ENCODE peak calls at places on chromosomes 2 and 18, in eight cellular contexts. One of them, this sample, is unnamed.

GRCh38 chr2:46296216-46296839 is 879 bp upstream of the EPAS1 start:
- DNase-seq in GM06990: peak
- DNase-seq in posterior cingulate gyrus: no peak
- DNase-seq in RCC 7860: no peak
- DNase-seq in stimulated activated CD8-positive, alpha-beta memory T cell treated with anti-CD3 and anti-CD28 coated beads, Interleukin-4, amount 100 ng/mL, for 24 hours: no peak
- DNase-seq in AG10803: peak
- DNase-seq in skeletal muscle cell: no peak
- DNase-seq in mesenteric fat pad: no peak
- DNase-seq in this sample: no peak

GRCh38 chr2:103174711-103175110 is 412.9 kb downstream of the TMEM182 start:
- DNase-seq in GM06990: no peak
- DNase-seq in posterior cingulate gyrus: no peak
- DNase-seq in RCC 7860: peak
- DNase-seq in stimulated activated CD8-positive, alpha-beta memory T cell treated with anti-CD3 and anti-CD28 coated beads, Interleukin-4, amount 100 ng/mL, for 24 hours: no peak
- DNase-seq in AG10803: no peak
- DNase-seq in skeletal muscle cell: no peak
- DNase-seq in mesenteric fat pad: no peak
- DNase-seq in this sample: no peak

GRCh38 chr2:232376713-232377112 is 1.8 kb upstream of the ALPP start:
- DNase-seq in GM06990: no peak
- DNase-seq in posterior cingulate gyrus: no peak
- DNase-seq in RCC 7860: no peak
- DNase-seq in stimulated activated CD8-positive, alpha-beta memory T cell treated with anti-CD3 and anti-CD28 coated beads, Interleukin-4, amount 100 ng/mL, for 24 hours: no peak
- DNase-seq in AG10803: no peak
- DNase-seq in skeletal muscle cell: no peak
- DNase-seq in mesenteric fat pad: peak
- DNase-seq in this sample: no peak

GRCh38 chr2:9679218-9679617 is 48.4 kb upstream of the YWHAQ start:
- DNase-seq in GM06990: no peak
- DNase-seq in posterior cingulate gyrus: no peak
- DNase-seq in RCC 7860: no peak
- DNase-seq in stimulated activated CD8-positive, alpha-beta memory T cell treated with anti-CD3 and anti-CD28 coated beads, Interleukin-4, amount 100 ng/mL, for 24 hours: no peak
- DNase-seq in AG10803: no peak
- DNase-seq in skeletal muscle cell: no peak
- DNase-seq in mesenteric fat pad: no peak
- DNase-seq in this sample: no peak

GRCh38 chr2:181268174-181268867 is 188.9 kb upstream of the ITGA4 start:
- DNase-seq in GM06990: peak
- DNase-seq in posterior cingulate gyrus: no peak
- DNase-seq in RCC 7860: no peak
- DNase-seq in stimulated activated CD8-positive, alpha-beta memory T cell treated with anti-CD3 and anti-CD28 coated beads, Interleukin-4, amount 100 ng/mL, for 24 hours: no peak
- DNase-seq in AG10803: peak
- DNase-seq in skeletal muscle cell: peak
- DNase-seq in mesenteric fat pad: no peak
- DNase-seq in this sample: no peak

GRCh38 chr2:47309952-47310800 is 92.8 kb upstream of the MSH2 start:
- DNase-seq in GM06990: peak
- DNase-seq in posterior cingulate gyrus: no peak
- DNase-seq in RCC 7860: no peak
- DNase-seq in stimulated activated CD8-positive, alpha-beta memory T cell treated with anti-CD3 and anti-CD28 coated beads, Interleukin-4, amount 100 ng/mL, for 24 hours: no peak
- DNase-seq in AG10803: peak
- DNase-seq in skeletal muscle cell: no peak
- DNase-seq in mesenteric fat pad: no peak
- DNase-seq in this sample: no peak

GRCh38 chr2:214492152-214492551 is 81.3 kb downstream of the VWC2L start:
- DNase-seq in GM06990: no peak
- DNase-seq in posterior cingulate gyrus: no peak
- DNase-seq in RCC 7860: no peak
- DNase-seq in stimulated activated CD8-positive, alpha-beta memory T cell treated with anti-CD3 and anti-CD28 coated beads, Interleukin-4, amount 100 ng/mL, for 24 hours: no peak
- DNase-seq in AG10803: no peak
- DNase-seq in skeletal muscle cell: no peak
- DNase-seq in mesenteric fat pad: no peak
- DNase-seq in this sample: no peak

GRCh38 chr2:19702267-19702666 is 199.5 kb downstream of the TTC32 start:
- DNase-seq in GM06990: no peak
- DNase-seq in posterior cingulate gyrus: no peak
- DNase-seq in RCC 7860: no peak
- DNase-seq in stimulated activated CD8-positive, alpha-beta memory T cell treated with anti-CD3 and anti-CD28 coated beads, Interleukin-4, amount 100 ng/mL, for 24 hours: no peak
- DNase-seq in AG10803: no peak
- DNase-seq in skeletal muscle cell: no peak
- DNase-seq in mesenteric fat pad: no peak
- DNase-seq in this sample: no peak

GRCh38 chr2:107810734-107811133 is 16.0 kb upstream of the RGPD4 start:
- DNase-seq in GM06990: no peak
- DNase-seq in posterior cingulate gyrus: no peak
- DNase-seq in RCC 7860: no peak
- DNase-seq in stimulated activated CD8-positive, alpha-beta memory T cell treated with anti-CD3 and anti-CD28 coated beads, Interleukin-4, amount 100 ng/mL, for 24 hours: no peak
- DNase-seq in AG10803: no peak
- DNase-seq in skeletal muscle cell: no peak
- DNase-seq in mesenteric fat pad: no peak
- DNase-seq in this sample: no peak

GRCh38 chr2:132542953-132543569 is 126.5 kb downstream of the GPR39 start:
- DNase-seq in GM06990: no peak
- DNase-seq in posterior cingulate gyrus: no peak
- DNase-seq in RCC 7860: no peak
- DNase-seq in stimulated activated CD8-positive, alpha-beta memory T cell treated with anti-CD3 and anti-CD28 coated beads, Interleukin-4, amount 100 ng/mL, for 24 hours: no peak
- DNase-seq in AG10803: peak
- DNase-seq in skeletal muscle cell: no peak
- DNase-seq in mesenteric fat pad: no peak
- DNase-seq in this sample: no peak

GRCh38 chr18:61554117-61554776 is 221.0 kb downstream of the CDH20 start:
- DNase-seq in GM06990: no peak
- DNase-seq in posterior cingulate gyrus: no peak
- DNase-seq in RCC 7860: no peak
- DNase-seq in stimulated activated CD8-positive, alpha-beta memory T cell treated with anti-CD3 and anti-CD28 coated beads, Interleukin-4, amount 100 ng/mL, for 24 hours: no peak
- DNase-seq in AG10803: no peak
- DNase-seq in skeletal muscle cell: no peak
- DNase-seq in mesenteric fat pad: no peak
- DNase-seq in this sample: peak

GRCh38 chr2:4898706-4899105 is 793.5 kb upstream of the SOX11 start:
- DNase-seq in GM06990: no peak
- DNase-seq in posterior cingulate gyrus: no peak
- DNase-seq in RCC 7860: peak
- DNase-seq in stimulated activated CD8-positive, alpha-beta memory T cell treated with anti-CD3 and anti-CD28 coated beads, Interleukin-4, amount 100 ng/mL, for 24 hours: no peak
- DNase-seq in AG10803: no peak
- DNase-seq in skeletal muscle cell: no peak
- DNase-seq in mesenteric fat pad: no peak
- DNase-seq in this sample: no peak

GRCh38 chr18:76860411-76860810 is 38.1 kb downstream of the ZNF236 start:
- DNase-seq in GM06990: no peak
- DNase-seq in posterior cingulate gyrus: no peak
- DNase-seq in RCC 7860: no peak
- DNase-seq in stimulated activated CD8-positive, alpha-beta memory T cell treated with anti-CD3 and anti-CD28 coated beads, Interleukin-4, amount 100 ng/mL, for 24 hours: no peak
- DNase-seq in AG10803: no peak
- DNase-seq in skeletal muscle cell: no peak
- DNase-seq in mesenteric fat pad: no peak
- DNase-seq in this sample: no peak

GRCh38 chr2:238158018-238158806 is 558 bp upstream of the ERFE start:
- DNase-seq in GM06990: no peak
- DNase-seq in posterior cingulate gyrus: no peak
- DNase-seq in RCC 7860: no peak
- DNase-seq in stimulated activated CD8-positive, alpha-beta memory T cell treated with anti-CD3 and anti-CD28 coated beads, Interleukin-4, amount 100 ng/mL, for 24 hours: no peak
- DNase-seq in AG10803: no peak
- DNase-seq in skeletal muscle cell: no peak
- DNase-seq in mesenteric fat pad: no peak
- DNase-seq in this sample: no peak

This sample was measured in stimulated activated effector memory CD8-positive, alpha-beta T cell treated with anti-CD3 and anti-CD28 coated beads, Interleukin-12 subunit alpha, Interleukin-12 subunit beta, amount 100 ng/mL, for 72 hours.